ENCODE peak calls at places on chromosomes 1 and 21, in five cellular contexts. R is activated CD4-positive, CD25-positive, alpha-beta regulatory T cell treated with anti-CD3 and anti-CD28 coated beads, Interleukin-2, amount 50 U/mL, for 16 hours; W is HT-29; V is GM04503; G is bronchial epithelial cell. X is an unnamed sample.

GRCh38 chr1:200668514-200669313 is 993 bp downstream of the DDX59 start:
- DNase-seq in R (no peak), W (peak), V (no peak), G (no peak), X (no peak)

GRCh38 chr1:17032741-17033140 is 21.0 kb upstream of the ATP13A2 start:
- DNase-seq in R (no peak), W (no peak), V (no peak), G (no peak), X (no peak)

GRCh38 chr1:206560021-206560716 is 52.1 kb downstream of the EIF2D start:
- DNase-seq in R (no peak), W (peak), V (no peak), G (no peak), X (no peak)

GRCh38 chr21:30194701-30195299 is 21.1 kb downstream of the CLDN8 start:
- DNase-seq in R (no peak), W (peak), V (no peak), G (peak), X (no peak)

GRCh38 chr1:198254521-198254920 is 97.7 kb downstream of the NEK7 start:
- DNase-seq in R (no peak), W (no peak), V (no peak), G (no peak), X (no peak)

GRCh38 chr1:182032251-182032650 is 29.3 kb downstream of the ZNF648 start:
- DNase-seq in R (no peak), W (no peak), V (no peak), G (peak), X (no peak)

GRCh38 chr1:169779150-169779549 is 15.6 kb downstream of the METTL18 start:
- DNase-seq in R (no peak), W (no peak), V (no peak), G (no peak), X (no peak)

GRCh38 chr21:46035809-46036695 is 54.5 kb downstream of the COL6A1 start:
- DNase-seq in R (no peak), W (no peak), V (peak), G (no peak), X (no peak)

GRCh38 chr1:12272770-12273169 is 42.9 kb downstream of the VPS13D start:
- DNase-seq in R (no peak), W (no peak), V (no peak), G (no peak), X (no peak)

GRCh38 chr1:200869376-200869752 is 3.4 kb upstream of the GPR25 start:
- DNase-seq in R (no peak), W (no peak), V (no peak), G (no peak), X (no peak)

GRCh38 chr1:219812086-219812485 is 116.3 kb downstream of the SLC30A10 start:
- DNase-seq in R (no peak), W (no peak), V (no peak), G (no peak), X (no peak)

GRCh38 chr1:32755810-32756159 is 53.2 kb upstream of the SYNC start:
- DNase-seq in R (no peak), W (no peak), V (no peak), G (no peak), X (no peak)

GRCh38 chr21:18204931-18205330 is 39.7 kb upstream of the CHODL start:
- DNase-seq in R (no peak), W (peak), V (no peak), G (no peak), X (no peak)

GRCh38 chr1:66450043-66450514 is 83.9 kb upstream of the SGIP1 start:
- DNase-seq in R (no peak), W (no peak), V (no peak), G (no peak), X (no peak)

GRCh38 chr1:41504126-41505035 is 19.9 kb upstream of the EDN2 start:
- DNase-seq in R (no peak), W (no peak), V (no peak), G (peak), X (no peak)

GRCh38 chr1:11796036-11796828 is 9.5 kb downstream of the MTHFR start:
- DNase-seq in R (no peak), W (no peak), V (no peak), G (no peak), X (no peak)

GRCh38 chr1:27402349-27402754 is 9.9 kb downstream of the GPR3 start:
- DNase-seq in R (no peak), W (peak), V (no peak), G (peak), X (no peak)